ENCODE peak calls at places on chromosomes 6 and 20, in six cellular contexts. Y is DMS153; R is stimulated activated CD4-positive, alpha-beta T cell treated with anti-CD3 and anti-CD28 coated beads, Interleukin-1b, Interleukin-23, amount 100 ng/mL, for 24 hours; L is non-pigmented ciliary epithelial cell; O is NCI-H1694 treated with DMSO at 0.1 percent for 48 hours; C is GM20000. P is an unnamed sample.

GRCh38 chr6:158825038-158825950 is 6.1 kb upstream of the EZR start:
- DNase-seq in Y (no peak), R (no peak), L (no peak), O (no peak), C (no peak), P (no peak)

GRCh38 chr6:150263765-150264415 is 104.9 kb upstream of the IYD start:
- DNase-seq in Y (no peak), R (no peak), L (no peak), O (no peak), C (no peak), P (no peak)

GRCh38 chr6:163946437-163946836 is 531.9 kb downstream of the QKI start:
- DNase-seq in Y (no peak), R (no peak), L (no peak), O (no peak), C (no peak), P (no peak)

GRCh38 chr20:54475334-54476287 is at the start of gene DOK5:
- DNase-seq in Y (no peak), R (no peak), L (no peak), O (no peak), C (no peak), P (peak)

GRCh38 chr20:9467995-9468394 is 46.4 kb upstream of the LAMP5 start:
- DNase-seq in Y (no peak), R (no peak), L (no peak), O (no peak), C (peak), P (no peak)

GRCh38 chr6:112216699-112217551 is 37.4 kb downstream of the LAMA4 start:
- DNase-seq in Y (no peak), R (no peak), L (no peak), O (no peak), C (no peak), P (peak)

GRCh38 chr6:43990627-43991619 is 136.3 kb downstream of the MRPL14 start:
- DNase-seq in Y (peak), R (no peak), L (no peak), O (no peak), C (no peak), P (peak)

GRCh38 chr20:57707849-57708693 is 1.7 kb downstream of the PMEPA1 start:
- DNase-seq in Y (no peak), R (no peak), L (no peak), O (no peak), C (no peak), P (peak)

GRCh38 chr6:158604048-158604406 is 40.5 kb downstream of the DYNLT1 start:
- DNase-seq in Y (no peak), R (no peak), L (no peak), O (no peak), C (no peak), P (no peak)

GRCh38 chr20:2892376-2892775 is 19.1 kb downstream of the PTPRA start:
- DNase-seq in Y (no peak), R (no peak), L (no peak), O (no peak), C (no peak), P (no peak)

GRCh38 chr20:24768977-24769675 is 179.9 kb upstream of the CST7 start:
- DNase-seq in Y (no peak), R (no peak), L (no peak), O (peak), C (no peak), P (no peak)

GRCh38 chr6:39642300-39642699 is 82.9 kb downstream of the KIF6 start:
- DNase-seq in Y (no peak), R (no peak), L (no peak), O (no peak), C (no peak), P (no peak)

GRCh38 chr20:62105592-62105991 is 16.7 kb upstream of the LSM14B start:
- DNase-seq in Y (no peak), R (no peak), L (no peak), O (no peak), C (no peak), P (no peak)

GRCh38 chr6:20338160-20338559 is 63.5 kb upstream of the E2F3 start:
- DNase-seq in Y (no peak), R (no peak), L (peak), O (no peak), C (no peak), P (peak)

GRCh38 chr6:167665698-167666380 is 160.9 kb upstream of the AFDN start:
- DNase-seq in Y (no peak), R (no peak), L (no peak), O (no peak), C (no peak), P (no peak)

GRCh38 chr20:22489614-22490286 is 94.6 kb downstream of the FOXA2 start:
- DNase-seq in Y (no peak), R (no peak), L (no peak), O (no peak), C (no peak), P (no peak)

GRCh38 chr6:70547313-70547712 is 19.4 kb upstream of the SDHAF4 start:
- DNase-seq in Y (no peak), R (no peak), L (no peak), O (peak), C (no peak), P (peak)

GRCh38 chr20:46967647-46968046 is 73.0 kb downstream of the EYA2 start:
- DNase-seq in Y (no peak), R (no peak), L (no peak), O (peak), C (no peak), P (no peak)

GRCh38 chr6:73157870-73158269 is 67.4 kb downstream of the KHDC1L start:
- DNase-seq in Y (no peak), R (no peak), L (no peak), O (no peak), C (no peak), P (no peak)

GRCh38 chr6:111114484-111114883 is 27.2 kb downstream of the SLC16A10 start:
- DNase-seq in Y (no peak), R (no peak), L (no peak), O (no peak), C (no peak), P (no peak)

GRCh38 chr20:36941403-36941835 is 10.1 kb downstream of the SAMHD1 start:
- DNase-seq in Y (no peak), R (no peak), L (no peak), O (no peak), C (no peak), P (no peak)

GRCh38 chr6:108758884-108759283 is 89.3 kb upstream of the ARMC2 start:
- DNase-seq in Y (no peak), R (no peak), L (no peak), O (no peak), C (no peak), P (no peak)

GRCh38 chr20:21509597-21510331 is 4.1 kb downstream of the NKX2-2 start:
- DNase-seq in Y (no peak), R (no peak), L (no peak), O (no peak), C (peak), P (peak)

GRCh38 chr20:53736757-53737403 is 143.2 kb upstream of the ZNF217 start:
- DNase-seq in Y (no peak), R (no peak), L (no peak), O (peak), C (no peak), P (peak)

GRCh38 chr20:25692499-25692898 is 4.2 kb downstream of the ZNF337 start:
- DNase-seq in Y (no peak), R (no peak), L (no peak), O (peak), C (no peak), P (no peak)

GRCh38 chr6:14172575-14172974 is 55.0 kb downstream of the CD83 start:
- DNase-seq in Y (no peak), R (no peak), L (no peak), O (no peak), C (no peak), P (no peak)

GRCh38 chr6:111591370-111591900 is 14.2 kb downstream of the TRAF3IP2 start:
- DNase-seq in Y (peak), R (no peak), L (peak), O (no peak), C (no peak), P (peak)

GRCh38 chr6:97078791-97079190 is 154.3 kb downstream of the KLHL32 start:
- DNase-seq in Y (no peak), R (no peak), L (no peak), O (no peak), C (no peak), P (no peak)

GRCh38 chr6:54916858-54917257 is 70.3 kb downstream of the FAM83B start:
- DNase-seq in Y (peak), R (no peak), L (no peak), O (no peak), C (no peak), P (peak)

GRCh38 chr6:23692184-23692583 is 433.8 kb upstream of the NRSN1 start:
- DNase-seq in Y (no peak), R (no peak), L (no peak), O (no peak), C (no peak), P (no peak)

GRCh38 chr6:168370310-168370991 is 50.9 kb upstream of the DACT2 start:
- DNase-seq in Y (peak), R (peak), L (no peak), O (no peak), C (peak), P (peak)

GRCh38 chr6:157764346-157765068 is 58.5 kb upstream of the SNX9 start:
- DNase-seq in Y (no peak), R (peak), L (peak), O (peak), C (peak), P (peak)

GRCh38 chr20:10280016-10280908 is 61.6 kb downstream of the SNAP25 start:
- DNase-seq in Y (no peak), R (no peak), L (no peak), O (no peak), C (no peak), P (no peak)

GRCh38 chr6:71394001-71394432 is 105.4 kb downstream of the OGFRL1 start:
- DNase-seq in Y (no peak), R (no peak), L (no peak), O (no peak), C (no peak), P (no peak)

GRCh38 chr6:28212510-28213212 is 12.4 kb upstream of the ZSCAN9 start:
- DNase-seq in Y (peak), R (peak), L (peak), O (peak), C (peak), P (peak)